ENCODE peak calls at places on chromosome 22, in four cellular contexts. D is K562, R is HepG2, I is GM12878. H is an unnamed sample.

GRCh38 chr22:44398791-44399190 is 86.0 kb upstream of the SHISAL1 start:
- DNase-seq in D (no peak), R (no peak), I (no peak), H (peak; percentile 41)

GRCh38 chr22:24424001-24424900 is 3.1 kb upstream of the ADORA2A start:
- DNase-seq in D (peak; percentile 56), R (no peak), I (no peak), H (no peak)

GRCh38 chr22:43230983-43231723 is 44.2 kb upstream of the TTLL12 start:
- DNase-seq in D (peak; percentile 73), R (peak; percentile 48), I (no peak), H (peak; percentile 92)

GRCh38 chr22:30038219-30038618 is 42.0 kb upstream of the HORMAD2 start:
- DNase-seq in D (no peak), R (no peak), I (no peak), H (no peak)

GRCh38 chr22:32660292-32660691 is 141.2 kb upstream of the TIMP3 start:
- DNase-seq in D (peak; percentile 69), R (peak; percentile 78), I (no peak), H (peak; percentile 36)

GRCh38 chr22:42938449-42938848 is 76.5 kb downstream of the PACSIN2 start:
- DNase-seq in D (no peak), R (no peak), I (no peak), H (no peak)

GRCh38 chr22:48192071-48192470 is 1429.6 kb downstream of the TBC1D22A start:
- DNase-seq in D (no peak), R (no peak), I (no peak), H (no peak)

GRCh38 chr22:17369553-17370035 is 334 bp downstream of the CECR2 start:
- DNase-seq in D (no peak), R (no peak), I (no peak), H (no peak)

GRCh38 chr22:27554841-27555456 is 246.6 kb downstream of the MN1 start:
- DNase-seq in D (no peak), R (no peak), I (no peak), H (no peak)

GRCh38 chr22:28799125-28799833 is 1.1 kb downstream of the XBP1 start:
- DNase-seq in D (peak; percentile 15), R (peak; percentile 70), I (no peak), H (no peak)

GRCh38 chr22:35589071-35589735 is 27.9 kb downstream of the MB start:
- DNase-seq in D (no peak), R (no peak), I (no peak), H (peak; percentile 31)

GRCh38 chr22:43094085-43094484 is 4.9 kb upstream of the TTLL1 start:
- DNase-seq in D (no peak), R (peak; percentile 78), I (no peak), H (no peak)

GRCh38 chr22:24146791-24147353 is 34.4 kb upstream of the SUSD2 start:
- DNase-seq in D (no peak), R (no peak), I (no peak), H (no peak)

GRCh38 chr22:21074092-21074715 is 28.5 kb downstream of the LRRC74B start:
- DNase-seq in D (peak; percentile 42), R (no peak), I (no peak), H (no peak)

GRCh38 chr22:35053060-35053835 is 12.7 kb upstream of the ISX start:
- DNase-seq in D (no peak), R (no peak), I (no peak), H (no peak)

GRCh38 chr22:48954781-48955311 is 872.8 kb downstream of the BRD1 start:
- DNase-seq in D (peak; percentile 13), R (no peak), I (no peak), H (no peak)

GRCh38 chr22:20957691-20958440 is 9.2 kb upstream of the AIFM3 start:
- DNase-seq in D (no peak), R (no peak), I (no peak), H (no peak)

GRCh38 chr22:20459152-20459542 is 21.5 kb upstream of the SCARF2 start:
- DNase-seq in D (no peak), R (no peak), I (no peak), H (no peak)

GRCh38 chr22:43482310-43482625 is 70.5 kb downstream of the MPPED1 start:
- DNase-seq in D (no peak), R (no peak), I (no peak), H (no peak)

GRCh38 chr22:44360686-44361381 is 48.1 kb upstream of the SHISAL1 start:
- DNase-seq in D (no peak), R (no peak), I (no peak), H (no peak)

GRCh38 chr22:40323681-40324083 is 22.6 kb upstream of the ADSL start:
- DNase-seq in D (no peak), R (no peak), I (no peak), H (no peak)

GRCh38 chr22:25896098-25896497 is 154.1 kb downstream of the MYO18B start:
- DNase-seq in D (no peak), R (peak; percentile 9), I (no peak), H (no peak)

GRCh38 chr22:23061471-23062280 is 8.6 kb upstream of the GNAZ start:
- DNase-seq in D (peak; percentile 45), R (no peak), I (no peak), H (no peak)
- TF ChIP-seq CEBPB in D (no peak), R (no peak), I (no peak), H (no peak)

DNA sequence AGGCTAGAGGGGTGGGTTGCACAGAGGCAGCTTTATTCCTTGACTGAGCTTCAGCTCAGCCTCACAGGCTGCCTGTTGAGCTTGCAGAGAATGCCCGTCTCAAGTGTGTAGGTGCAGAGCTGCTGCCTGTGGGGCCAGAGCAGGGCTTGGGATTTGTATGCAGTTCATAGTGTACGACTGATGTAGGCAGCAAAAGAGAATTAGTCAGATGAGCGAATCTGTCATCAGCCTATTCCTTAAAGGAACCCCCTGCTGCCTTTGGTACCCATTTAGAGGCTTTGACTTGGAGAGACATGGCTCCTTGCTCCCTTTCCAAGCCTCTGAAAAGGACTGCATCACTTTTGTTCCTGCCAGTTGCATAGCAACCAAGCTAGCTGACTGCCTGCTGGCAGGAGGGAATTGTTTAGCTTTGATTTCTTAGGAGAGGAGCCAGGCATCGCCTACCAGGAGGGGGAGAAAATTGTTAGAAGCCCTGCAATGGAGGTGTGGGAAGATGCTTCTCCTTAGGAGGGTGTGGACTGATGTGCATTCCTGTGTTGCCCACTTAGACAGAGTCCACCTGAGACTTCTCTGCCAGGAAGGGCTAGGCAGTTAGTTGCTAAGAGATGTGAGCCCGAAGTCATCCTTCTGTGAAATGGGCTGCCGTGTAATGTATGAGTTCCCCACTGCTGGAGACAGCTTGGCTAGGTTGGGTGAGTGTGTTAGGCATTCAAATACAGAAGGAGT is 10.9 kb downstream of the ACO2 start:
- DNase-seq in D (no peak), R (no peak), I (no peak), H (peak; percentile 61)
- TF ChIP-seq BRCA1 in D (no peak), R (no peak), I (no peak), H (no peak)

DNA sequence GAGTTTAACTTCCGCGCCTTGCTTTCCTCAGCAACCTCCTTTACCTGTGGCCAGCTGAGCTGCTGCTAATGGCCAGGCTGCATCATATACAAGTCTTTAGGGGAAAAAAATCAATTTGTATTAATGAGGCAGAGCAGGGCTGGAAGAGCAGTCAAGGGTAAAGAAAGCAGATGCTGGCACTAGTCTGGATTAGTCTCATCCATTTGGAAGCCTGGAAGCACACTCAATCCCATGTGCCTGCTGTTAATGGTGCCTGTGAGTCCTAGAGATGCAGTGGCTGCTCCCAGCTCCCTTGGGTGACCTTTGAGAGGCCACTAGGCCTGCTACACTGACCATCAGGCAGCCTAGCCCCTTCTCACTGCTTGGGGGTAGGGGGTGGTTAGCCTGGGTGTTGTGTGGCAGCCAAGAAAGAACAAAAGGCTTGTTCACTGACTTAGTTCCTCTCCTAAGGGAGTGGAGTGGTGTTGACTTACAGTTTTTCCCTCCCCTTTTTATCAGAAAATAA is 8.0 kb downstream of the PIK3IP1 start:
- DNase-seq in D (no peak), R (peak; percentile 34), I (no peak), H (no peak)
- TF ChIP-seq CEBPB in D (no peak), R (no peak), I (no peak), H (no peak)

GRCh38 chr22:39234867-39235687 is 9.7 kb downstream of the PDGFB start:
- DNase-seq in D (no peak), R (no peak), I (no peak), H (no peak)
- TF ChIP-seq BRCA1 in D (no peak), R (no peak), I (no peak), H (no peak)

GRCh38 chr22:49983148-49984042 is 22.8 kb downstream of the PIM3 start:
- DNase-seq in D (no peak), R (no peak), I (no peak), H (peak; percentile 83)
- TF ChIP-seq CEBPB in D (no peak), R (no peak), I (no peak), H (no peak)